ENCODE peak calls at places on chromosomes 5 and 9, in four cellular contexts. C, Q, M and T are unnamed samples.

GRCh38 chr5:126015244-126016054 is 407.8 kb upstream of the GRAMD2B start:
- DNase-seq in C (peak; percentile 89), Q (no peak), M (no peak), T (peak; percentile 93)

GRCh38 chr5:39164016-39164415 is 55.3 kb downstream of the FYB1 start:
- DNase-seq in C (peak; percentile 25), Q (no peak), M (no peak), T (peak; percentile 7)

GRCh38 chr9:116656977-116657376 is 30.1 kb upstream of the TRIM32 start:
- DNase-seq in C (no peak), Q (no peak), M (no peak), T (peak; percentile 33)

GRCh38 chr5:170863646-170864045 is 1.8 kb downstream of the RANBP17 start:
- DNase-seq in C (no peak), Q (peak; percentile 20), M (no peak), T (no peak)

GRCh38 chr9:129398101-129398795 is 220.2 kb upstream of the IER5L start:
- DNase-seq in C (no peak), Q (no peak), M (no peak), T (no peak)

GRCh38 chr5:2553611-2554010 is 197.9 kb downstream of the IRX2 start:
- DNase-seq in C (no peak), Q (no peak), M (no peak), T (no peak)

GRCh38 chr5:27267209-27267824 is 228.9 kb upstream of the CDH9 start:
- DNase-seq in C (no peak), Q (no peak), M (no peak), T (no peak)

GRCh38 chr5:10445352-10445751 is 3.7 kb downstream of the ROPN1L start:
- DNase-seq in C (no peak), Q (no peak), M (no peak), T (no peak)

GRCh38 chr5:133930061-133930823 is 38.2 kb downstream of the C5orf15 start:
- DNase-seq in C (no peak), Q (no peak), M (peak; percentile 58), T (no peak)